ENCODE peak calls at places on chromosomes 3 and 15, in seven cellular contexts. V is cardiac fibroblast, C is mucosa of descending colon, M is mammary epithelial cell, O is left lung, D is HS-27A, X is AG04450. W is an unnamed sample.

GRCh38 chr3:97684490-97684889 is 80.1 kb upstream of the ARL6 start:
- DNase-seq in V (no peak), C (no peak), M (peak), O (no peak), D (no peak), X (no peak), W (no peak)

GRCh38 chr3:112097378-112097777 is 11.2 kb downstream of the C3orf52 start:
- DNase-seq in V (peak), C (peak), M (peak), O (no peak), D (peak), X (peak), W (peak)

GRCh38 chr3:150114873-150115570 is 144.3 kb upstream of the PFN2 start:
- DNase-seq in V (peak), C (no peak), M (peak), O (no peak), D (no peak), X (no peak), W (no peak)

GRCh38 chr3:106965286-106965685 is 412.0 kb upstream of the CCDC54 start:
- DNase-seq in V (no peak), C (no peak), M (no peak), O (no peak), D (no peak), X (no peak), W (no peak)

GRCh38 chr3:23928525-23928924 is 11.6 kb downstream of the RPL15 start:
- DNase-seq in V (peak), C (no peak), M (no peak), O (no peak), D (no peak), X (no peak), W (no peak)

GRCh38 chr15:92796163-92796611 is 103.9 kb upstream of the CHD2 start:
- DNase-seq in V (no peak), C (no peak), M (no peak), O (no peak), D (no peak), X (no peak), W (no peak)

GRCh38 chr3:53794597-53794996 is 51.6 kb downstream of the CHDH start:
- DNase-seq in V (peak), C (no peak), M (peak), O (no peak), D (no peak), X (no peak), W (no peak)

GRCh38 chr3:10205461-10206165 is 40.9 kb downstream of the IRAK2 start:
- DNase-seq in V (peak), C (no peak), M (peak), O (no peak), D (peak), X (no peak), W (no peak)

GRCh38 chr3:132380979-132381944 is 36.0 kb upstream of the DNAJC13 start:
- DNase-seq in V (no peak), C (no peak), M (no peak), O (peak), D (no peak), X (no peak), W (no peak)

GRCh38 chr3:52218026-52218425 is 7.4 kb downstream of the TLR9 start:
- DNase-seq in V (no peak), C (no peak), M (no peak), O (no peak), D (no peak), X (no peak), W (no peak)

GRCh38 chr15:59321000-59321689 is 51.5 kb downstream of the MYO1E start:
- DNase-seq in V (no peak), C (no peak), M (no peak), O (no peak), D (no peak), X (no peak), W (no peak)

GRCh38 chr15:61141497-61142125 is 87.5 kb downstream of the RORA start:
- DNase-seq in V (no peak), C (no peak), M (no peak), O (no peak), D (no peak), X (no peak), W (no peak)

GRCh38 chr15:50873935-50874353 is 34.5 kb upstream of the AP4E1 start:
- DNase-seq in V (no peak), C (no peak), M (no peak), O (no peak), D (no peak), X (no peak), W (no peak)

GRCh38 chr3:189099031-189099471 is 72.7 kb upstream of the TPRG1 start:
- DNase-seq in V (no peak), C (peak), M (no peak), O (peak), D (no peak), X (no peak), W (no peak)

GRCh38 chr15:69462030-69462492 is 9.4 kb downstream of the RPLP1 start:
- DNase-seq in V (no peak), C (peak), M (no peak), O (peak), D (no peak), X (no peak), W (no peak)

GRCh38 chr15:40809051-40809450 is 1.8 kb upstream of the DNAJC17 start:
- DNase-seq in V (no peak), C (no peak), M (no peak), O (no peak), D (no peak), X (no peak), W (no peak)

W was measured in activated CD4-positive, alpha-beta T cell treated with anti-CD3 and anti-CD28 coated beads, Interleukin-2, amount 50 U/mL, for 24 hours.